ENCODE peak calls at places on chromosome 14, in eight cellular contexts. I is uterus, Q is PC-9, W is right lobe of liver, Y is mammary epithelial cell, M is AG04450, A is tibial artery, O is OCI-LY7. X is an unnamed sample.

GRCh38 chr14:106308839-106309389 is 782.5 kb downstream of the TMEM121 start:
- DNase-seq in M (no peak), Y (no peak), I (no peak), O (peak), W (no peak), Q (no peak), A (no peak), X (no peak)

GRCh38 chr14:34436118-34436905 is 25.7 kb downstream of the SPTSSA start:
- DNase-seq in A (no peak), M (peak), Q (no peak), I (no peak), O (peak), W (no peak), Y (peak), X (no peak)

GRCh38 chr14:77037886-77038511 is 9.5 kb upstream of the IRF2BPL start:
- DNase-seq in W (no peak), M (no peak), Q (no peak), Y (no peak), A (no peak), O (no peak), I (peak), X (no peak)

GRCh38 chr14:105153331-105153731 is 15.2 kb downstream of the JAG2 start:
- DNase-seq in O (no peak), I (no peak), W (peak), M (no peak), Y (no peak), Q (no peak), A (no peak), X (peak)

GRCh38 chr14:83828406-83828805 is 1701.5 kb upstream of the FLRT2 start:
- DNase-seq in A (no peak), O (no peak), M (no peak), W (no peak), Q (no peak), I (no peak), Y (no peak), X (no peak)

GRCh38 chr14:94392510-94392935 is 4.1 kb upstream of the SERPINA1 start:
- DNase-seq in W (peak), I (no peak), Y (peak), A (no peak), Q (no peak), M (no peak), O (no peak), X (no peak)

GRCh38 chr14:24136684-24137528 is 912 bp downstream of the PSME1 start:
- DNase-seq in I (no peak), Y (no peak), A (no peak), W (no peak), M (no peak), O (no peak), Q (no peak), X (no peak)

GRCh38 chr14:68961781-68962584 is 17.1 kb downstream of the ACTN1 start:
- DNase-seq in M (no peak), W (peak), Q (peak), Y (peak), O (no peak), A (peak), I (peak), X (no peak)

GRCh38 chr14:91115986-91116385 is 2.1 kb downstream of the DGLUCY start:
- DNase-seq in A (no peak), Q (no peak), W (no peak), I (no peak), M (no peak), Y (no peak), O (no peak), X (no peak)

GRCh38 chr14:35808076-35808657 is 928 bp downstream of the RALGAPA1 start:
- DNase-seq in A (no peak), I (no peak), Q (peak), M (no peak), O (peak), Y (peak), W (no peak), X (no peak)

GRCh38 chr14:83085725-83086124 is 1552.1 kb upstream of the SEL1L start:
- DNase-seq in Y (no peak), M (no peak), W (no peak), O (no peak), A (no peak), Q (no peak), I (no peak), X (no peak)

GRCh38 chr14:80356413-80356812 is 145.1 kb upstream of the DIO2 start:
- DNase-seq in M (peak), A (no peak), O (peak), Y (no peak), W (no peak), I (no peak), Q (no peak), X (no peak)

GRCh38 chr14:60175255-60175902 is 10.2 kb upstream of the DHRS7 start:
- DNase-seq in W (no peak), A (no peak), Q (peak), Y (peak), M (no peak), O (no peak), I (no peak), X (no peak)

GRCh38 chr14:73238262-73238852 is 1.1 kb downstream of the PAPLN start:
- DNase-seq in Q (peak), I (no peak), Y (peak), O (no peak), M (peak), A (no peak), W (no peak), X (no peak)

GRCh38 chr14:70882771-70883492 is 24.3 kb upstream of the PCNX1 start:
- DNase-seq in I (no peak), O (no peak), Y (peak), Q (no peak), W (no peak), A (no peak), M (no peak), X (no peak)

GRCh38 chr14:79510659-79511058 is 700.6 kb downstream of the DIO2 start:
- DNase-seq in Y (no peak), W (no peak), I (no peak), M (peak), A (no peak), O (no peak), Q (no peak), X (no peak)

GRCh38 chr14:81314443-81315175 is 85.5 kb downstream of the STON2 start:
- DNase-seq in Y (no peak), O (no peak), W (no peak), M (no peak), Q (no peak), I (no peak), A (no peak), X (no peak)

GRCh38 chr14:78238141-78238540 is 68.0 kb downstream of the NRXN3 start:
- DNase-seq in O (no peak), Q (no peak), Y (no peak), A (no peak), W (no peak), I (no peak), M (no peak), X (no peak)

GRCh38 chr14:68181395-68182326 is 362.1 kb downstream of the RAD51B start:
- DNase-seq in A (no peak), M (no peak), Q (no peak), I (no peak), Y (peak), W (no peak), O (no peak), X (no peak)

GRCh38 chr14:25698111-25698510 is 648.2 kb upstream of the STXBP6 start:
- DNase-seq in A (no peak), Y (no peak), Q (no peak), O (no peak), I (no peak), M (no peak), W (no peak), X (no peak)

GRCh38 chr14:53955671-53956426 is 776 bp downstream of the BMP4 start:
- DNase-seq in Y (no peak), M (no peak), Q (peak), I (peak), A (peak), O (no peak), W (peak), X (peak)

GRCh38 chr14:77103475-77103874 is 5.4 kb downstream of the CIPC start:
- DNase-seq in O (no peak), Y (no peak), A (no peak), I (no peak), W (no peak), Q (no peak), M (no peak), X (no peak)

GRCh38 chr14:49853572-49854375 is 1.2 kb upstream of the NEMF start:
- DNase-seq in M (peak), Q (peak), O (peak), A (peak), Y (peak), I (peak), W (peak), X (peak)

GRCh38 chr14:19799880-19800279 is 3.7 kb upstream of the OR4N2 start:
- DNase-seq in M (no peak), A (peak), Y (no peak), I (no peak), W (no peak), O (no peak), Q (no peak), X (no peak)

GRCh38 chr14:52112336-52113018 is 43.6 kb upstream of the NID2 start:
- DNase-seq in O (no peak), I (no peak), W (no peak), Q (peak), M (no peak), Y (peak), A (no peak), X (no peak)

DNA sequence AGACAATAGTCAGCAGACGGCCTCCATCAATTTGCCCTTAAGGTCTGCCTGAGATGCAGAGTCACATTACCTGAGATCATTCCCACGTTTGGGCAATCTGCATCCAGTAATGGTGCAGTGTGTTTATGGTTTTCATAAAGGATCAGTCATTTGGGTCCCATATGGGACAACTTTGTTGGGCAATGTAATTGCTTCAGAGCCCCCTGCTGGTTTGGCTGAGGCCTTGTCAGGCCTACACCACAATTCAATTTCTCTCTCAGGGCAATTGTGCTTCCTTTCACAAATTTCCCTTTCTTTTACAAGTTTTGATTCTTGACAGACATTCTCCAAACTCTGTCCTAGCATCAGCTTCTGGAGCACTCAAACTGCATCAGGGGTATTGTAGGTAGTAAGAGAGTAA is 191.2 kb upstream of the SSTR1 start:
- DNase-seq in A (no peak), Q (no peak), M (no peak), I (no peak), Y (no peak), W (no peak), O (peak), X (no peak)
- TF ChIP-seq CTCF in A (no peak), Q (peak), M (peak), I (no peak), Y (no peak), W (no peak), O (peak), X (peak)

GRCh38 chr14:65237023-65237814 is 134.9 kb upstream of the MAX start:
- DNase-seq in O (no peak), Y (no peak), W (no peak), M (no peak), A (peak), Q (no peak), I (no peak), X (no peak)

GRCh38 chr14:65239897-65240296 is 137.6 kb upstream of the MAX start:
- DNase-seq in Q (no peak), Y (no peak), A (peak), I (no peak), W (no peak), O (no peak), M (no peak), X (no peak)

GRCh38 chr14:65238456-65238855 is 136.1 kb upstream of the MAX start:
- DNase-seq in M (peak), Y (peak), Q (peak), I (no peak), O (no peak), A (peak), W (no peak), X (no peak)

GRCh38 chr14:65237956-65238355 is 135.6 kb upstream of the MAX start:
- DNase-seq in I (no peak), A (peak), Q (peak), W (no peak), Y (no peak), O (no peak), M (no peak), X (no peak)

DNA sequence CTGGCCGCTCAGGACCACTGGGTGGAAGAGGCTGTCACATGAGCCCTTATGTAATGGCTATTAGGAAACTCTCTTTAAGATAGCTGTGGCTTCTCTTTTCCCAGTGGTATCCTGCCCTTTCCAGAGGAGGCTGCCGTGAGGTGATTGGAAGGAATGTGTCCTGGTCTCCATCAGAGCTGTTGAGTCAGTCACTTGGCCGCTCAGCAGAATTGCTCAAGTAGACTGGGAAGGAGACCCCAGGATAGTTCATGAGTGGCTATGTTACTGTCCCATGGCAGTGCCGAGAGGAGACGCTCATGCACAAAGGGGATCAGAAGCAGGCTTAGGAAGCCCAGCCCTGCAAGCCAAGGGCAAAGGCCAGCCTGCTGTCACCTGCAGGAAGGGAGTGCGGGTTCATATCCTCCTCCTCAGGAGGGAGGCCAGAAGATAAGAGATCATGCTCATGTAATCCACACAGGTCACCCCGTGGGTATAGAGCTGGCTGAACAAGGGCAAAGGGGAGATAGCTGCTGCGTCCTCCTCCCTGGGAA is 136.9 kb upstream of the MAX start:
- DNase-seq in M (no peak), Y (no peak), O (no peak), I (no peak), Q (peak), A (peak), W (no peak), X (no peak)
- TF ChIP-seq CTCF in M (no peak), Y (no peak), O (no peak), I (no peak), Q (no peak), A (no peak), W (no peak), X (no peak)

DNA sequence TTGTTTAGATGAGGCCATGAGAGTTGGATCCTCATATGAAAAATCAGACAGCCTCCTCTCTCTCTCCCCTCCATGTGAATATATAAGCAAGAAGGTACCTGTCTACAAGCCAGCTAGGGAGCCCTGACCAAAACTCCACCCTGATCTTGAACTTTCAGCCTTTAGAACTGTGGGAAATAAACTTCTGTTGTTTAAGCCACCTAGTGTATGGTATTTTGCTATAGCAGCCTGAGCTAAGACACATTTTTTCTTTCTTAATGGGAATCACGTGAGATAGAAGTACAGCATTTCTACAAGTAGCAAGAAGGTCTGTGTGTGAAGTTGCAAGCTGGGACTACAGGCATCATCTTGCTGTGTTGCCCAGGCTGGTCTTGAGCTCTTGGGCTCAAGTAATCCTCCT is 16.3 kb upstream of the ABHD12B start:
- DNase-seq in A (no peak), I (no peak), W (no peak), M (no peak), O (no peak), Y (no peak), Q (no peak), X (no peak)
- TF ChIP-seq CTCF in A (no peak), I (no peak), W (no peak), M (peak), O (no peak), Y (no peak), Q (no peak), X (no peak)

GRCh38 chr14:96362071-96362964 is 823 bp downstream of the ATG2B start:
- DNase-seq in W (no peak), I (no peak), Y (peak), M (no peak), A (peak), Q (peak), O (peak), X (no peak)

GRCh38 chr14:96359959-96360358 is 3.2 kb downstream of the ATG2B start:
- DNase-seq in Q (no peak), M (no peak), O (no peak), I (no peak), A (no peak), W (no peak), Y (no peak), X (no peak)

GRCh38 chr14:96352708-96353107 is 10.4 kb downstream of the ATG2B start:
- DNase-seq in I (no peak), O (no peak), A (no peak), Q (no peak), M (no peak), Y (no peak), W (no peak), X (no peak)

GRCh38 chr14:96354246-96354645 is 8.9 kb downstream of the ATG2B start:
- DNase-seq in A (no peak), M (no peak), O (no peak), W (no peak), Q (no peak), Y (no peak), I (no peak), X (no peak)

DNA sequence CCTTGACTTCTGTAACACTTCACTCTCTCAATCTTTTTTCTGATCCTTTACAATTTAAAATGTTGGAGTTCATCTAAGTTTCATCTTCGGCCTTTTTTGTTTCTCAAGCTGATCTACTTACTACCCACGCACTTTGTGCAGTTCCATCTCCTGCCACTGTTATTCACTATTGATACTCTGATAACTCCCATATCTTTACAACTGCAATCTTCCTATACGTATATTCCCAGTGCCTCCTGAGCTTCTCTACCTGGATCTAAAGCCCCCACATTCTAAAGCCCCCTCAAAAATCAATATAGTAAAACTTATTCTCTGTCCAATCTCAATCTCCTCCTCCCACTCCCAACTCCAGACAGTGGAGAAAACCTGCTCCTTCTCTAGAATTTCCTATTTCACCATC is 5.9 kb downstream of the ATG2B start:
- DNase-seq in O (no peak), A (no peak), Y (no peak), M (no peak), W (no peak), Q (no peak), I (no peak), X (no peak)
- TF ChIP-seq CTCF in O (no peak), A (no peak), Y (no peak), M (peak), W (no peak), Q (no peak), I (no peak), X (peak)

DNA sequence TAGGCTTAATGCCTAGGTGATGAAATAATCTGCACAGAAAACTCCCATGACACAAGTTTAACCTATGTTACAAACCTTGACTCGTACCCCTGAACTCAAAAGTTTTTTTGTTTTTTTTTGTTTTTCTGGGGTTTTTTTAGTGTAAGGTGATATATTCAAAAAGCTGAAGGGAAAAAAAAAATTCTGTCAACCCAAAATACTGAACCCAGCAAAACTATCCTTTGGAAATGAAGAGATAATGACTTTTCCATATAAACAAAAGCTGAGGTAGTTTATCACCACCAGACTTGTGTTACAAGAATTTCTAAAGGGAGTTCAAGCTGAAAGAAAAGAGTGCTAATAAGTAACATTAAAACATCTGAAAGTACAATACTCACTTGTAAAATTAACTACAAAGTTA is 448.1 kb downstream of the KCNH5 start:
- DNase-seq in I (no peak), M (no peak), Y (no peak), W (no peak), A (no peak), O (no peak), Q (no peak), X (no peak)
- TF ChIP-seq CTCF in I (no peak), M (no peak), Y (no peak), W (no peak), A (no peak), O (no peak), Q (no peak), X (no peak)

GRCh38 chr14:57380935-57381334 is 9.5 kb upstream of the NAA30 start:
- DNase-seq in O (no peak), I (no peak), Q (no peak), W (no peak), A (no peak), M (no peak), Y (no peak), X (no peak)

GRCh38 chr14:57375156-57375555 is 15.2 kb upstream of the NAA30 start:
- DNase-seq in A (no peak), Y (no peak), O (no peak), W (no peak), M (no peak), I (no peak), Q (no peak), X (no peak)

GRCh38 chr14:57382283-57382682 is 8.1 kb upstream of the NAA30 start:
- DNase-seq in W (no peak), Q (no peak), A (no peak), M (peak), O (no peak), Y (peak), I (no peak), X (no peak)

GRCh38 chr14:57383125-57383524 is 7.3 kb upstream of the NAA30 start:
- DNase-seq in Y (no peak), W (no peak), Q (no peak), A (no peak), M (no peak), O (no peak), I (no peak), X (no peak)

DNA sequence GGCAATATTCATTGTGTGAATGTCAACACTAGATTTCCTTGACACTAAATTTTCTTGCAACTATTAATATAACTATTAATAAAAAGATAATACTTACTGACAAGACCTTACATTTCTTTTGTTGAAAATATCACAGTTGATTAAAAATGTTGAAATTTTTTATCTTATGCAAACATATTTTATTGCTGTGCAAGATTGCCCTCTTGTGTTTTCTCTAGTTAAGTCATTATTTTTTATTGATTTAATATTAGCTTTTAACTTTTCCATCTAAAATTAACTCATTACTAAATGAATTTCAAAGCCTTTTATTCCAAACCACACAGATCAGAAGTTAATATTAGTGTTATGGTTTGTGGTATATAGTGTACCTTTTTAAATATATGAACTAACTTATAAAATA is 11.7 kb upstream of the NAA30 start:
- DNase-seq in Q (no peak), A (no peak), Y (no peak), W (no peak), I (no peak), M (no peak), O (no peak), X (no peak)
- TF ChIP-seq CTCF in Q (peak), A (no peak), Y (peak), W (no peak), I (no peak), M (peak), O (peak), X (no peak)

GRCh38 chr14:55043528-55043927 is 7.9 kb upstream of the MAPK1IP1L start:
- DNase-seq in I (no peak), M (no peak), Y (no peak), Q (no peak), O (no peak), A (no peak), W (no peak), X (no peak)
- TF ChIP-seq CTCF in I (no peak), M (no peak), Y (no peak), Q (no peak), O (no peak), A (no peak), W (no peak), X (no peak)